ENCODE peak calls at places on chromosomes 16 and 17, in nine cellular contexts. V is activated CD4-positive, CD25-positive, alpha-beta regulatory T cell; L is astrocyte of the spinal cord; G is NCI-H1105 treated with DMSO at 0.1 percent for 48 hours; J is stimulated activated CD8-positive, alpha-beta memory T cell treated with anti-CD3 and anti-CD28 coated beads, Interleukin-2, amount 100 ng/mL, for 1 hour; H is gastrocnemius medialis; A is OCI-M1; F is hippocampal formation; I is dermis microvascular lymphatic vessel endothelial cell. Z is an unnamed sample.

GRCh38 chr17:27296427-27296979 is 2.6 kb downstream of the WSB1 start:
- DNase-seq in V (no peak), L (peak), G (no peak), J (no peak), H (no peak), A (peak), F (no peak), I (no peak), Z (no peak)

GRCh38 chr16:4517812-4518211 is 20.8 kb downstream of the CDIP1 start:
- DNase-seq in V (no peak), L (peak), G (peak), J (no peak), H (no peak), A (peak), F (peak), I (no peak), Z (peak)

GRCh38 chr17:38329284-38329683 is 14.5 kb downstream of the GPR179 start:
- DNase-seq in V (no peak), L (no peak), G (no peak), J (no peak), H (no peak), A (no peak), F (no peak), I (no peak), Z (no peak)

GRCh38 chr16:24478401-24478800 is 61.0 kb upstream of the RBBP6 start:
- DNase-seq in V (no peak), L (no peak), G (no peak), J (no peak), H (no peak), A (no peak), F (no peak), I (no peak), Z (no peak)

GRCh38 chr16:23823475-23824407 is 12.0 kb upstream of the PRKCB start:
- DNase-seq in V (no peak), L (no peak), G (no peak), J (no peak), H (no peak), A (peak), F (no peak), I (no peak), Z (no peak)

GRCh38 chr17:55735784-55736405 is 13.2 kb upstream of the TMEM100 start:
- DNase-seq in V (no peak), L (peak), G (no peak), J (no peak), H (no peak), A (peak), F (no peak), I (peak), Z (no peak)

GRCh38 chr16:4647661-4647965 is 23.0 kb downstream of the MGRN1 start:
- DNase-seq in V (no peak), L (no peak), G (no peak), J (no peak), H (no peak), A (no peak), F (no peak), I (no peak), Z (no peak)

GRCh38 chr17:73657473-73658116 is 13.3 kb upstream of the SDK2 start:
- DNase-seq in V (peak), L (no peak), G (no peak), J (no peak), H (no peak), A (peak), F (no peak), I (no peak), Z (peak)

GRCh38 chr16:3198334-3199072 is 10.5 kb downstream of the OR1F1 start:
- DNase-seq in V (no peak), L (no peak), G (no peak), J (no peak), H (no peak), A (no peak), F (no peak), I (no peak), Z (no peak)

GRCh38 chr17:4520881-4521600 is 22.4 kb downstream of the SPNS2 start:
- DNase-seq in V (no peak), L (no peak), G (no peak), J (no peak), H (no peak), A (no peak), F (no peak), I (no peak), Z (no peak)

GRCh38 chr17:78269893-78270490 is 38.6 kb downstream of the TMEM235 start:
- DNase-seq in V (no peak), L (no peak), G (no peak), J (no peak), H (no peak), A (no peak), F (no peak), I (no peak), Z (no peak)

GRCh38 chr17:45170976-45171337 is 9.3 kb downstream of the HEXIM2 start:
- DNase-seq in V (no peak), L (peak), G (no peak), J (no peak), H (peak), A (peak), F (no peak), I (no peak), Z (no peak)

GRCh38 chr16:23357761-23358290 is 55.7 kb downstream of the SCNN1B start:
- DNase-seq in V (no peak), L (no peak), G (no peak), J (no peak), H (no peak), A (no peak), F (no peak), I (no peak), Z (no peak)

GRCh38 chr17:71412803-71413202 is 708.0 kb upstream of the SOX9 start:
- DNase-seq in V (no peak), L (peak), G (no peak), J (no peak), H (no peak), A (no peak), F (no peak), I (no peak), Z (no peak)

GRCh38 chr16:23296994-23297393 is 5.1 kb upstream of the SCNN1B start:
- DNase-seq in V (no peak), L (no peak), G (no peak), J (no peak), H (no peak), A (peak), F (no peak), I (no peak), Z (peak)

GRCh38 chr16:14199624-14200023 is 128.5 kb downstream of the MRTFB start:
- DNase-seq in V (no peak), L (peak), G (no peak), J (no peak), H (no peak), A (no peak), F (no peak), I (no peak), Z (no peak)

Z was measured in ELF-1.